ENCODE peak calls at places on chromosomes 3 and 15, in nine cellular contexts. Q is T-helper 2 cell; B is stimulated activated CD8-positive, alpha-beta memory T cell treated with anti-CD3 and anti-CD28 coated beads, Interleukin-4, amount 100 ng/mL, for 48 hours; D is foreskin keratinocyte; F is PC-9; A is stimulated activated CD4-positive, alpha-beta T cell treated with anti-CD3 and anti-CD28 coated beads, Interleukin-1b, Interleukin-23, amount 100 ng/mL, for 4 hours; P is endothelial cell of umbilical vein; C is AG04450; L is left colon. Z is an unnamed sample.
A peak's percentile ranks its signal among the peaks of the same experiment; 100 is the strongest.

GRCh38 chr3:101193957-101194356 is 126.4 kb downstream of the IMPG2 start:
- DNase-seq in Q (no peak), B (no peak), D (peak; percentile 94), F (no peak), A (no peak), P (no peak), C (no peak), L (no peak), Z (no peak)

GRCh38 chr3:9161298-9161697 is 88.1 kb downstream of the SRGAP3 start:
- DNase-seq in Q (no peak), B (no peak), D (no peak), F (no peak), A (no peak), P (no peak), C (no peak), L (no peak), Z (no peak)

GRCh38 chr3:173761161-173761560 is 363.6 kb downstream of the NLGN1 start:
- DNase-seq in Q (no peak), B (no peak), D (no peak), F (no peak), A (no peak), P (peak; percentile 62), C (no peak), L (no peak), Z (no peak)

GRCh38 chr3:31246293-31247062 is 286.2 kb upstream of the STT3B start:
- DNase-seq in Q (no peak), B (no peak), D (no peak), F (no peak), A (no peak), P (no peak), C (no peak), L (no peak), Z (no peak)

GRCh38 chr15:83747050-83747717 is 93.3 kb downstream of the ADAMTSL3 start:
- DNase-seq in Q (no peak), B (no peak), D (peak; percentile 47), F (peak; percentile 27), A (no peak), P (no peak), C (no peak), L (no peak), Z (peak; percentile 16)

GRCh38 chr3:181772166-181772565 is 60.4 kb downstream of the SOX2 start:
- DNase-seq in Q (no peak), B (no peak), D (no peak), F (no peak), A (no peak), P (no peak), C (no peak), L (no peak), Z (no peak)

GRCh38 chr3:130834476-130834875 is 59.4 kb upstream of the ATP2C1 start:
- DNase-seq in Q (no peak), B (no peak), D (no peak), F (peak; percentile 26), A (no peak), P (no peak), C (no peak), L (no peak), Z (no peak)

GRCh38 chr3:54122046-54122801 is at the start of gene CACNA2D3:
- DNase-seq in Q (no peak), B (no peak), D (no peak), F (no peak), A (no peak), P (no peak), C (no peak), L (peak; percentile 34), Z (peak; percentile 75)

GRCh38 chr15:101710806-101711205 is 13.5 kb downstream of the TARS3 start:
- DNase-seq in Q (no peak), B (no peak), D (peak; percentile 55), F (peak; percentile 16), A (no peak), P (no peak), C (peak; percentile 23), L (no peak), Z (no peak)

GRCh38 chr3:180421711-180422110 is 180.3 kb upstream of the TTC14 start:
- DNase-seq in Q (no peak), B (no peak), D (no peak), F (no peak), A (no peak), P (no peak), C (no peak), L (no peak), Z (no peak)

GRCh38 chr15:66508293-66508883 is 3.3 kb downstream of the ZWILCH start:
- DNase-seq in Q (no peak), B (no peak), D (no peak), F (no peak), A (no peak), P (no peak), C (no peak), L (no peak), Z (no peak)

GRCh38 chr3:146148468-146148931 is 12.5 kb downstream of the PLOD2 start:
- DNase-seq in Q (no peak), B (no peak), D (no peak), F (no peak), A (no peak), P (peak; percentile 48), C (no peak), L (no peak), Z (no peak)

GRCh38 chr3:134357914-134358811 is 16.1 kb downstream of the AMOTL2 start:
- DNase-seq in Q (no peak), B (peak; percentile 39), D (peak; percentile 96), F (peak; percentile 91), A (no peak), P (peak; percentile 12), C (peak; percentile 96), L (peak; percentile 24), Z (peak; percentile 41)

GRCh38 chr3:134795776-134796312 is 784 bp downstream of the EPHB1 start:
- DNase-seq in Q (no peak), B (no peak), D (peak; percentile 38), F (no peak), A (no peak), P (no peak), C (no peak), L (no peak), Z (no peak)

Z was measured in mucosa of descending colon.